ENCODE peak calls at places on chromosomes 13 and 19, in seven cellular contexts. M, T, O, V, A, I and L are unnamed samples.

GRCh38 chr19:49301165-49301865 is 23.7 kb downstream of the SLC6A16 start:
- DNase-seq in M (peak), T (no peak), O (peak), V (peak), A (peak), I (peak), L (peak)

GRCh38 chr13:91771229-91771628 is 372.8 kb downstream of the GPC5 start:
- DNase-seq in M (no peak), T (no peak), O (no peak), V (no peak), A (no peak), I (no peak), L (no peak)

GRCh38 chr13:95650691-95651090 is 6.2 kb upstream of the DZIP1 start:
- DNase-seq in M (no peak), T (peak), O (no peak), V (no peak), A (no peak), I (peak), L (no peak)

GRCh38 chr19:1999856-2000515 is 15.5 kb downstream of the BTBD2 start:
- DNase-seq in M (no peak), T (no peak), O (no peak), V (no peak), A (no peak), I (no peak), L (no peak)

GRCh38 chr19:54337858-54338230 is 1.1 kb downstream of the LILRA4 start:
- DNase-seq in M (no peak), T (no peak), O (no peak), V (no peak), A (no peak), I (no peak), L (no peak)

GRCh38 chr13:28204043-28204442 is 65.7 kb downstream of the PAN3 start:
- DNase-seq in M (no peak), T (no peak), O (no peak), V (no peak), A (no peak), I (no peak), L (no peak)

GRCh38 chr13:114151031-114151430 is 18.6 kb upstream of the RASA3 start:
- DNase-seq in M (no peak), T (peak), O (no peak), V (no peak), A (no peak), I (peak), L (no peak)

GRCh38 chr13:79196366-79196765 is 209.7 kb downstream of the RBM26 start:
- DNase-seq in M (no peak), T (no peak), O (no peak), V (no peak), A (no peak), I (no peak), L (no peak)

GRCh38 chr19:1173845-1174809 is at the start of gene SBNO2:
- DNase-seq in M (peak), T (peak), O (peak), V (peak), A (peak), I (peak), L (peak)

GRCh38 chr19:29492761-29493160 is 33.0 kb upstream of the VSTM2B start:
- DNase-seq in M (no peak), T (no peak), O (no peak), V (no peak), A (no peak), I (no peak), L (no peak)

GRCh38 chr13:59722580-59722900 is 441.2 kb downstream of the DIAPH3 start:
- DNase-seq in M (no peak), T (no peak), O (no peak), V (no peak), A (no peak), I (peak), L (no peak)

GRCh38 chr19:30682576-30683536 is 310.7 kb downstream of the ZNF536 start:
- DNase-seq in M (peak), T (no peak), O (no peak), V (peak), A (peak), I (peak), L (peak)

GRCh38 chr19:18915639-18916038 is 3.5 kb downstream of the COPE start:
- DNase-seq in M (peak), T (no peak), O (no peak), V (no peak), A (peak), I (peak), L (no peak)

GRCh38 chr13:107586216-107586615 is 629.1 kb downstream of the LIG4 start:
- DNase-seq in M (no peak), T (no peak), O (no peak), V (no peak), A (no peak), I (no peak), L (no peak)

GRCh38 chr19:18948976-18949356 is 7.9 kb upstream of the HOMER3 start:
- DNase-seq in M (no peak), T (no peak), O (no peak), V (no peak), A (no peak), I (no peak), L (no peak)

GRCh38 chr13:42073683-42074082 is 25.2 kb downstream of the DGKH start:
- DNase-seq in M (no peak), T (no peak), O (no peak), V (no peak), A (no peak), I (no peak), L (no peak)

GRCh38 chr19:47848871-47849473 is 10.1 kb upstream of the TPRX2 start:
- DNase-seq in M (no peak), T (no peak), O (no peak), V (no peak), A (peak), I (peak), L (no peak)

GRCh38 chr13:67175836-67176235 is 54.3 kb downstream of the PCDH9 start:
- DNase-seq in M (no peak), T (no peak), O (no peak), V (no peak), A (no peak), I (no peak), L (no peak)

GRCh38 chr19:30653646-30654386 is 281.6 kb downstream of the ZNF536 start:
- DNase-seq in M (no peak), T (no peak), O (no peak), V (no peak), A (no peak), I (no peak), L (no peak)

GRCh38 chr19:18278521-18279265 is 2.7 kb downstream of the JUND start:
- DNase-seq in M (peak), T (no peak), O (no peak), V (no peak), A (peak), I (peak), L (no peak)

GRCh38 chr19:1211494-1212234 is 6.1 kb downstream of the STK11 start:
- DNase-seq in M (no peak), T (no peak), O (no peak), V (no peak), A (peak), I (no peak), L (no peak)

GRCh38 chr19:1157931-1158884 is 15.9 kb downstream of the SBNO2 start:
- DNase-seq in M (no peak), T (no peak), O (no peak), V (no peak), A (no peak), I (no peak), L (no peak)